ENCODE peak calls at places on chromosomes 11 and 22, in ten cellular contexts. P is stimulated activated CD4-positive, alpha-beta T cell treated with anti-CD3 and anti-CD28 coated beads, TNF-alpha, amount 100 ng/mL, for 48 hours; H is AG08395; F is CD4-positive, CD25-positive, alpha-beta regulatory T cell; R is AG10803; M is ureter; B is heart left ventricle; C is DMS153; Z is stimulated activated CD8-positive, alpha-beta memory T cell treated with anti-CD3 and anti-CD28 coated beads, Interleukin-7, amount 100 ng/mL, for 24 hours; T is effector memory CD8-positive, alpha-beta T cell. K is an unnamed sample.

GRCh38 chr11:66313321-66314185 is 3.3 kb downstream of the CD248 start:
- DNase-seq in P (no peak), H (no peak), F (no peak), R (peak; percentile 53), M (no peak), B (no peak), C (no peak), Z (no peak), T (no peak), K (no peak)

GRCh38 chr11:1305063-1305495 is 4.4 kb downstream of the TOLLIP start:
- DNase-seq in P (no peak), H (no peak), F (no peak), R (no peak), M (no peak), B (no peak), C (no peak), Z (no peak), T (no peak), K (no peak)

GRCh38 chr22:21098099-21098671 is 52.4 kb downstream of the LRRC74B start:
- DNase-seq in P (no peak), H (no peak), F (peak; percentile 17), R (no peak), M (no peak), B (no peak), C (no peak), Z (no peak), T (no peak), K (no peak)

GRCh38 chr22:45897736-45898135 is 79.2 kb downstream of the WNT7B start:
- DNase-seq in P (no peak), H (no peak), F (no peak), R (no peak), M (no peak), B (no peak), C (no peak), Z (no peak), T (no peak), K (no peak)

GRCh38 chr22:39954584-39955055 is 5.6 kb upstream of the TMA7B start:
- DNase-seq in P (no peak), H (peak; percentile 36), F (peak; percentile 67), R (peak; percentile 94), M (no peak), B (no peak), C (no peak), Z (no peak), T (no peak), K (peak; percentile 86)

GRCh38 chr11:45264839-45265515 is 21.2 kb downstream of the SYT13 start:
- DNase-seq in P (no peak), H (peak; percentile 90), F (no peak), R (peak; percentile 56), M (no peak), B (no peak), C (no peak), Z (no peak), T (no peak), K (peak; percentile 39)

GRCh38 chr11:111460752-111461305 is 51.4 kb downstream of the BTG4 start:
- DNase-seq in P (no peak), H (no peak), F (no peak), R (peak; percentile 25), M (no peak), B (no peak), C (no peak), Z (no peak), T (no peak), K (no peak)

GRCh38 chr11:33319965-33320813 is 63.0 kb downstream of the HIPK3 start:
- DNase-seq in P (no peak), H (no peak), F (no peak), R (no peak), M (no peak), B (no peak), C (no peak), Z (no peak), T (no peak), K (no peak)

GRCh38 chr22:33568934-33569496 is 351.3 kb downstream of the LARGE1 start:
- DNase-seq in P (no peak), H (no peak), F (no peak), R (no peak), M (no peak), B (no peak), C (no peak), Z (no peak), T (no peak), K (no peak)

GRCh38 chr22:41435560-41435959 is 11.0 kb downstream of the TOB2 start:
- DNase-seq in P (no peak), H (no peak), F (no peak), R (no peak), M (no peak), B (no peak), C (no peak), Z (no peak), T (no peak), K (no peak)

GRCh38 chr11:70477607-70478006 is 79.3 kb downstream of the CTTN start:
- DNase-seq in P (no peak), H (no peak), F (no peak), R (no peak), M (no peak), B (peak; percentile 59), C (no peak), Z (no peak), T (no peak), K (no peak)

GRCh38 chr11:44623321-44623715 is 57.9 kb downstream of the CD82 start:
- DNase-seq in P (no peak), H (no peak), F (no peak), R (no peak), M (peak; percentile 19), B (no peak), C (no peak), Z (no peak), T (no peak), K (no peak)

GRCh38 chr11:99814738-99815137 is 794.0 kb downstream of the CNTN5 start:
- DNase-seq in P (no peak), H (no peak), F (no peak), R (no peak), M (no peak), B (no peak), C (no peak), Z (no peak), T (no peak), K (no peak)

GRCh38 chr11:8361206-8361605 is 97.5 kb upstream of the LMO1 start:
- DNase-seq in P (no peak), H (no peak), F (no peak), R (no peak), M (no peak), B (no peak), C (no peak), Z (no peak), T (no peak), K (no peak)

GRCh38 chr11:117160826-117161225 is 16.7 kb downstream of the PAFAH1B2 start:
- DNase-seq in P (no peak), H (no peak), F (no peak), R (no peak), M (no peak), B (no peak), C (no peak), Z (no peak), T (no peak), K (no peak)

GRCh38 chr11:83449338-83449913 is 163.3 kb upstream of the CCDC90B start:
- DNase-seq in P (no peak), H (no peak), F (no peak), R (no peak), M (no peak), B (no peak), C (no peak), Z (no peak), T (no peak), K (no peak)

GRCh38 chr11:109033627-109034340 is 368.9 kb downstream of the DDX10 start:
- DNase-seq in P (no peak), H (peak; percentile 78), F (no peak), R (peak; percentile 96), M (no peak), B (no peak), C (no peak), Z (no peak), T (no peak), K (peak; percentile 53)

GRCh38 chr22:49270595-49271368 is 556.9 kb downstream of the BRD1 start:
- DNase-seq in P (no peak), H (no peak), F (no peak), R (no peak), M (no peak), B (no peak), C (no peak), Z (no peak), T (no peak), K (no peak)

GRCh38 chr11:93743316-93743715 is 1.8 kb downstream of the C11orf54 start:
- DNase-seq in P (no peak), H (no peak), F (no peak), R (no peak), M (no peak), B (no peak), C (no peak), Z (no peak), T (no peak), K (no peak)

GRCh38 chr11:61657566-61657965 is 22.6 kb upstream of the DAGLA start:
- DNase-seq in P (no peak), H (no peak), F (no peak), R (no peak), M (no peak), B (no peak), C (peak; percentile 22), Z (no peak), T (no peak), K (no peak)

GRCh38 chr11:16924826-16925494 is 89.3 kb downstream of the PLEKHA7 start:
- DNase-seq in P (no peak), H (peak; percentile 38), F (no peak), R (peak; percentile 7), M (peak; percentile 78), B (peak; percentile 63), C (no peak), Z (no peak), T (no peak), K (no peak)

GRCh38 chr11:76822406-76822805 is 38.3 kb upstream of the ACER3 start:
- DNase-seq in P (no peak), H (no peak), F (no peak), R (no peak), M (no peak), B (no peak), C (no peak), Z (no peak), T (no peak), K (no peak)

GRCh38 chr11:93537022-93537421 is 6.2 kb downstream of the SMCO4 start:
- DNase-seq in P (no peak), H (no peak), F (no peak), R (no peak), M (no peak), B (peak; percentile 86), C (no peak), Z (no peak), T (no peak), K (no peak)

GRCh38 chr11:2669926-2670469 is 29.8 kb downstream of the KCNQ1OT1 start:
- DNase-seq in P (no peak), H (no peak), F (no peak), R (no peak), M (no peak), B (no peak), C (no peak), Z (no peak), T (no peak), K (no peak)

GRCh38 chr11:3222941-3223905 is 4.6 kb upstream of the MRGPRG start:
- DNase-seq in P (no peak), H (no peak), F (peak; percentile 22), R (no peak), M (peak; percentile 39), B (no peak), C (no peak), Z (no peak), T (no peak), K (no peak)

GRCh38 chr22:20465759-20466077 is 28.1 kb upstream of the SCARF2 start:
- DNase-seq in P (no peak), H (no peak), F (peak; percentile 73), R (no peak), M (no peak), B (no peak), C (no peak), Z (no peak), T (no peak), K (no peak)

GRCh38 chr11:17405232-17406005 is 17.0 kb upstream of the KCNJ11 start:
- DNase-seq in P (no peak), H (peak; percentile 73), F (no peak), R (peak; percentile 70), M (peak; percentile 83), B (peak; percentile 84), C (peak; percentile 83), Z (no peak), T (no peak), K (no peak)

GRCh38 chr11:2390091-2390870 is 10.3 kb upstream of the TSSC4 start:
- DNase-seq in P (no peak), H (no peak), F (no peak), R (no peak), M (no peak), B (no peak), C (no peak), Z (no peak), T (no peak), K (no peak)